ENCODE peak calls at places on chromosome 3, in ten cellular contexts. X, S, W, P, E, L, K, G, Q and M are unnamed samples.

GRCh38 chr3:144128117-144128892 is 156.7 kb downstream of the DIPK2A start:
- DNase-seq in L (no peak), E (no peak), S (peak; percentile 57), K (no peak), P (no peak), Q (no peak), G (no peak), W (no peak), X (no peak), M (no peak)

GRCh38 chr3:7518471-7518870 is 657.6 kb downstream of the GRM7 start:
- DNase-seq in E (no peak), G (no peak), W (no peak), Q (no peak), S (no peak), X (peak; percentile 59), P (no peak), K (no peak), L (peak; percentile 27), M (no peak)

GRCh38 chr3:40079845-40080240 is 229.7 kb upstream of the EIF1B start:
- DNase-seq in K (no peak), X (no peak), Q (no peak), W (no peak), E (no peak), L (no peak), S (no peak), G (no peak), P (no peak), M (no peak)

GRCh38 chr3:153856932-153857331 is 264.3 kb upstream of the ARHGEF26 start:
- DNase-seq in L (no peak), G (no peak), K (no peak), Q (no peak), S (no peak), P (no peak), X (no peak), E (no peak), W (no peak), M (no peak)

GRCh38 chr3:190424478-190425439 is 24.9 kb downstream of the TMEM207 start:
- DNase-seq in Q (no peak), L (peak; percentile 58), S (peak; percentile 85), K (peak; percentile 76), X (peak; percentile 76), G (peak; percentile 78), W (peak; percentile 49), E (no peak), P (peak; percentile 80), M (peak; percentile 75)

GRCh38 chr3:161644871-161645636 is 148.4 kb downstream of the OTOL1 start:
- DNase-seq in E (no peak), K (no peak), S (no peak), Q (no peak), G (no peak), X (no peak), P (no peak), W (no peak), L (no peak), M (no peak)

GRCh38 chr3:156819842-156820686 is 6.1 kb upstream of the LEKR1 start:
- DNase-seq in G (no peak), W (no peak), E (no peak), L (no peak), X (peak; percentile 23), Q (no peak), S (no peak), K (no peak), P (no peak), M (no peak)

GRCh38 chr3:30693470-30694120 is 87.2 kb downstream of the TGFBR2 start:
- DNase-seq in K (peak; percentile 77), E (no peak), X (peak; percentile 37), P (peak; percentile 81), S (peak; percentile 71), G (no peak), L (peak; percentile 43), Q (no peak), W (peak; percentile 39), M (peak; percentile 56)

GRCh38 chr3:39280569-39280968 is 733 bp upstream of the CX3CR1 start:
- DNase-seq in L (no peak), W (no peak), P (no peak), Q (no peak), G (no peak), E (no peak), K (no peak), S (no peak), X (no peak), M (no peak)

GRCh38 chr3:152259480-152259879 is 9.2 kb upstream of the MBNL1 start:
- DNase-seq in X (no peak), W (no peak), L (no peak), E (no peak), K (no peak), P (no peak), S (no peak), G (no peak), Q (no peak), M (no peak)

GRCh38 chr3:152260026-152260425 is 8.7 kb upstream of the MBNL1 start:
- DNase-seq in X (no peak), K (peak; percentile 32), Q (no peak), P (peak; percentile 77), L (no peak), S (no peak), E (no peak), G (no peak), W (no peak), M (no peak)

GRCh38 chr3:152260529-152260928 is 8.2 kb upstream of the MBNL1 start:
- DNase-seq in K (no peak), S (no peak), X (no peak), P (no peak), G (no peak), Q (no peak), E (no peak), W (no peak), L (no peak), M (no peak)

GRCh38 chr3:152263711-152264110 is 5.0 kb upstream of the MBNL1 start:
- DNase-seq in S (no peak), E (no peak), X (no peak), W (no peak), L (no peak), Q (no peak), K (no peak), G (no peak), P (no peak), M (no peak)

DNA sequence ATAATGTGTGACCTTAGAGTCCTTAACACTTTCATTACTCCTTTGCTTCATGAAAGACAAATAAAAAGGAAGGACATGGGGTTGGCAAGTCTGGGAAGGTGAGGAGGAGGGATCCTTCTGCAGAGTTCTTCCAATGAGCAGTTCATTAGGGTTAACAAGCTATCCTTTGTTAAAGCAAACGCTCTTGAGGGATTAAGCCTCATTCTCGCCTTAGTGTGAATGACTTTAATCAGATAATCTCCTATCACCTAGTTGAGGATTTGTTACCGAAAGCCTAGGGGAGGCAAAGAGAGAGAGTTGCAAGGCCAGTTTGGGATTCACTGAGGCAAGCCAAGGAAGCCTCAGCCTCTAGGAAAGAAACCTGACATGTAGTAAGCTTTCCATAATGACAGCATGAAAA is 7.4 kb upstream of the MBNL1 start:
- DNase-seq in E (no peak), X (no peak), S (peak; percentile 57), K (no peak), L (no peak), Q (no peak), G (no peak), P (no peak), W (no peak), M (no peak)
- H3K4me1 ChIP-seq in E (peaks cover 23% of the 10 kb centered on the region), X (peaks cover 36% of the 10 kb centered on the region), S (no peaks in the 10 kb centered on the region), K (peaks cover 10% of the 10 kb centered on the region), L (no peaks in the 10 kb centered on the region), Q (peaks cover 67% of the 10 kb centered on the region), G (peaks cover 53% of the 10 kb centered on the region), P (no peaks in the 10 kb centered on the region), W (peaks cover 3% of the 10 kb centered on the region), M (no peaks in the 10 kb centered on the region)

GRCh38 chr3:4748701-4749378 is 230.4 kb upstream of the BHLHE40 start:
- DNase-seq in X (no peak), P (no peak), L (no peak), K (no peak), S (no peak), G (no peak), E (no peak), Q (no peak), W (no peak), M (no peak)
- H3K4me1 ChIP-seq in X (peaks cover 41% of the 10 kb centered on the region), P (peaks cover 5% of the 10 kb centered on the region), L (peaks cover 23% of the 10 kb centered on the region), K (peaks cover 18% of the 10 kb centered on the region), S (peaks cover 10% of the 10 kb centered on the region), G (peaks cover 51% of the 10 kb centered on the region), E (peaks cover 33% of the 10 kb centered on the region), Q (peaks cover 41% of the 10 kb centered on the region), W (peaks cover 7% of the 10 kb centered on the region), M (peaks cover 2% of the 10 kb centered on the region)

GRCh38 chr3:182482692-182483091 is 310.6 kb upstream of the ATP11B start:
- DNase-seq in S (no peak), L (no peak), P (no peak), K (no peak), X (no peak), W (no peak), G (no peak), E (no peak), Q (no peak), M (no peak)

GRCh38 chr3:182479766-182480336 is 313.5 kb upstream of the ATP11B start:
- DNase-seq in Q (no peak), G (no peak), P (no peak), X (no peak), L (no peak), K (no peak), W (no peak), E (no peak), S (no peak), M (no peak)

GRCh38 chr3:182484184-182484583 is 309.1 kb upstream of the ATP11B start:
- DNase-seq in W (no peak), P (no peak), K (no peak), G (no peak), L (no peak), S (no peak), X (no peak), E (no peak), Q (no peak), M (no peak)

GRCh38 chr3:182478369-182478768 is 314.9 kb upstream of the ATP11B start:
- DNase-seq in K (no peak), S (no peak), Q (no peak), G (no peak), L (no peak), P (no peak), W (no peak), X (no peak), E (no peak), M (no peak)

GRCh38 chr3:182479335-182479734 is 314.0 kb upstream of the ATP11B start:
- DNase-seq in E (no peak), X (no peak), K (no peak), W (no peak), G (no peak), P (no peak), Q (no peak), L (no peak), S (no peak), M (no peak)
- H3K4me1 ChIP-seq in E (no peaks in the 10 kb centered on the region), X (no peaks in the 10 kb centered on the region), K (no peaks in the 10 kb centered on the region), W (no peaks in the 10 kb centered on the region), G (no peaks in the 10 kb centered on the region), P (no peaks in the 10 kb centered on the region), Q (no peaks in the 10 kb centered on the region), L (no peaks in the 10 kb centered on the region), S (no peaks in the 10 kb centered on the region), M (no peaks in the 10 kb centered on the region)

GRCh38 chr3:50612973-50613851 is 1.6 kb upstream of the CISH start:
- DNase-seq in K (no peak), G (no peak), S (no peak), Q (no peak), X (no peak), P (no peak), W (no peak), L (no peak), E (no peak), M (no peak)
- H3K4me1 ChIP-seq in K (peaks cover 10% of the 10 kb centered on the region), G (peaks cover 62% of the 10 kb centered on the region), S (no peaks in the 10 kb centered on the region), Q (peaks cover 42% of the 10 kb centered on the region), X (peaks cover 65% of the 10 kb centered on the region), P (peaks cover 19% of the 10 kb centered on the region), W (peaks cover 5% of the 10 kb centered on the region), L (peaks cover 33% of the 10 kb centered on the region), E (peaks cover 47% of the 10 kb centered on the region), M (peaks cover 3% of the 10 kb centered on the region)

GRCh38 chr3:193836918-193837317 is 243.9 kb downstream of the OPA1 start:
- DNase-seq in E (no peak), Q (no peak), G (no peak), W (no peak), L (no peak), K (no peak), P (no peak), S (peak; percentile 43), X (no peak), M (no peak)
- H3K4me1 ChIP-seq in E (peaks cover 10% of the 10 kb centered on the region), Q (no peaks in the 10 kb centered on the region), G (peaks cover 8% of the 10 kb centered on the region), W (no peaks in the 10 kb centered on the region), L (peaks cover 3% of the 10 kb centered on the region), K (no peaks in the 10 kb centered on the region), P (no peaks in the 10 kb centered on the region), S (peaks cover 14% of the 10 kb centered on the region), X (peaks cover 18% of the 10 kb centered on the region), M (no peaks in the 10 kb centered on the region)